ENCODE peak calls at places on chromosomes 5 and 9, in five cellular contexts. K, S, F, Y and V are unnamed samples.

GRCh38 chr5:57696906-57697590 is 214.4 kb upstream of the ACTBL2 start:
- DNase-seq in K (no peak), S (no peak), Y (no peak), F (no peak), V (no peak)

GRCh38 chr9:126295082-126295477 is 31.5 kb upstream of the MVB12B start:
- DNase-seq in S (no peak), F (no peak), Y (no peak), K (no peak), V (no peak)

GRCh38 chr5:53418844-53419243 is 61.6 kb upstream of the FST start:
- DNase-seq in K (no peak), Y (no peak), S (peak), F (no peak), V (peak)

GRCh38 chr9:97501972-97502221 is 431 bp downstream of the TMOD1 start:
- DNase-seq in F (no peak), S (no peak), Y (no peak), K (no peak), V (no peak)

GRCh38 chr5:143678148-143678906 is 133.6 kb upstream of the HMHB1 start:
- DNase-seq in S (no peak), K (no peak), Y (no peak), F (no peak), V (no peak)

GRCh38 chr5:112685386-112685785 is 52.3 kb upstream of the APC start:
- DNase-seq in Y (no peak), K (no peak), F (no peak), S (no peak), V (no peak)

GRCh38 chr9:126357074-126357473 is 30.4 kb downstream of the MVB12B start:
- DNase-seq in Y (no peak), K (no peak), S (no peak), F (no peak), V (no peak)

GRCh38 chr5:158022844-158023243 is 163.9 kb upstream of the CLINT1 start:
- DNase-seq in S (no peak), K (no peak), F (no peak), Y (no peak), V (no peak)

GRCh38 chr9:89623925-89624420 is 19.2 kb downstream of the GADD45G start:
- DNase-seq in F (no peak), S (no peak), K (peak), Y (no peak), V (no peak)

GRCh38 chr5:143117821-143118220 is 285.7 kb downstream of the NR3C1 start:
- DNase-seq in F (no peak), S (no peak), Y (no peak), K (no peak), V (no peak)

GRCh38 chr9:35688558-35689350 is 971 bp downstream of the TPM2 start:
- DNase-seq in F (no peak), S (no peak), Y (peak), K (no peak), V (peak)

GRCh38 chr9:130291474-130291873 is 25.9 kb downstream of the HMCN2 start:
- DNase-seq in K (no peak), S (no peak), Y (no peak), F (no peak), V (no peak)

GRCh38 chr9:121937248-121937647 is 155.9 kb downstream of the TTLL11 start:
- DNase-seq in K (no peak), F (no peak), Y (no peak), S (no peak), V (no peak)

GRCh38 chr5:96259211-96259772 is 173.8 kb downstream of the PCSK1 start:
- DNase-seq in F (no peak), S (no peak), K (no peak), Y (peak), V (peak)

GRCh38 chr5:169636477-169637084 is 494 bp upstream of the DOCK2 start:
- DNase-seq in K (no peak), F (no peak), S (no peak), Y (no peak), V (no peak)

GRCh38 chr9:138098908-138099791 is 221.6 kb downstream of the CACNA1B start:
- DNase-seq in Y (no peak), F (no peak), K (no peak), S (no peak), V (no peak)

GRCh38 chr5:5416733-5417132 is 5.7 kb upstream of the ICE1 start:
- DNase-seq in S (no peak), K (no peak), Y (no peak), F (no peak), V (no peak)

GRCh38 chr9:129623331-129623730 is 2.4 kb upstream of the C9orf50 start:
- DNase-seq in F (no peak), S (no peak), Y (no peak), K (no peak), V (peak)

GRCh38 chr5:17157294-17157693 is 60.1 kb upstream of the BASP1 start:
- DNase-seq in Y (no peak), S (no peak), F (no peak), K (no peak), V (peak)

GRCh38 chr9:100933656-100934055 is 94.9 kb upstream of the PLPPR1 start:
- DNase-seq in F (no peak), S (no peak), Y (peak), K (no peak), V (no peak)

GRCh38 chr9:106888992-106889631 is 26.1 kb downstream of the ZNF462 start:
- DNase-seq in K (no peak), S (no peak), F (no peak), Y (no peak), V (no peak)

GRCh38 chr5:39423331-39423751 is 1.4 kb downstream of the DAB2 start:
- DNase-seq in K (peak), F (no peak), S (no peak), Y (no peak), V (no peak)